ENCODE peak calls at places on chromosome 11, in six cellular contexts. M is SJSA1, D is foreskin fibroblast, L is substantia nigra, E is EH, S is AG10803. F is an unnamed sample.

GRCh38 chr11:13745165-13745564 is 76.7 kb downstream of the FAR1 start:
- DNase-seq in M (no peak), D (no peak), L (no peak), E (no peak), S (peak), F (no peak)

GRCh38 chr11:63641727-63642126 is 27.5 kb upstream of the PLAAT3 start:
- DNase-seq in M (no peak), D (peak), L (no peak), E (peak), S (peak), F (peak)

GRCh38 chr11:2700415-2701211 is 819 bp upstream of the KCNQ1OT1 start:
- DNase-seq in M (peak), D (peak), L (peak), E (peak), S (peak), F (peak)

GRCh38 chr11:75768112-75768908 is at the start of gene DGAT2:
- DNase-seq in M (peak), D (peak), L (peak), E (peak), S (peak), F (peak)

GRCh38 chr11:69217276-69218105 is 61.8 kb downstream of the SMIM38 start:
- DNase-seq in M (peak), D (no peak), L (no peak), E (no peak), S (no peak), F (no peak)

GRCh38 chr11:47860526-47860925 is 12.4 kb upstream of the NUP160 start:
- DNase-seq in M (no peak), D (no peak), L (no peak), E (no peak), S (no peak), F (no peak)

GRCh38 chr11:6111635-6112034 is 4.2 kb downstream of the OR56B4 start:
- DNase-seq in M (no peak), D (no peak), L (no peak), E (no peak), S (peak), F (no peak)

GRCh38 chr11:2142762-2143202 is 3.6 kb upstream of the IGF2 start:
- DNase-seq in M (no peak), D (peak), L (no peak), E (peak), S (peak), F (no peak)

GRCh38 chr11:94504689-94505293 is 7.5 kb upstream of the C11orf97 start:
- DNase-seq in M (no peak), D (peak), L (no peak), E (peak), S (peak), F (peak)

GRCh38 chr11:42770444-42771065 is 541.2 kb upstream of the API5 start:
- DNase-seq in M (no peak), D (no peak), L (no peak), E (peak), S (peak), F (no peak)

GRCh38 chr11:20821046-20821445 is 151.7 kb downstream of the NELL1 start:
- DNase-seq in M (no peak), D (no peak), L (no peak), E (no peak), S (no peak), F (no peak)

GRCh38 chr11:63813563-63814382 is 517 bp downstream of the SPINDOC start:
- DNase-seq in M (peak), D (peak), L (peak), E (peak), S (peak), F (peak)

GRCh38 chr11:62124186-62125113 is 639 bp downstream of the INCENP start:
- DNase-seq in M (peak), D (peak), L (no peak), E (peak), S (peak), F (no peak)

GRCh38 chr11:62260261-62260953 is 9.6 kb upstream of the SCGB2A2 start:
- DNase-seq in M (no peak), D (no peak), L (no peak), E (no peak), S (no peak), F (no peak)

GRCh38 chr11:110362916-110363574 is 66.6 kb upstream of the RDX start:
- DNase-seq in M (peak), D (peak), L (no peak), E (peak), S (no peak), F (no peak)

GRCh38 chr11:64409707-64410395 is 50.9 kb downstream of the RPS6KA4 start:
- DNase-seq in M (no peak), D (no peak), L (no peak), E (no peak), S (no peak), F (no peak)

GRCh38 chr11:42043312-42043711 is 583.9 kb upstream of the LRRC4C start:
- DNase-seq in M (no peak), D (peak), L (no peak), E (peak), S (no peak), F (no peak)

GRCh38 chr11:64234840-64235379 is 526 bp downstream of the VEGFB start:
- DNase-seq in M (no peak), D (peak), L (no peak), E (peak), S (no peak), F (no peak)

GRCh38 chr11:113518716-113519495 is 43.7 kb upstream of the DRD2 start:
- DNase-seq in M (no peak), D (no peak), L (no peak), E (no peak), S (no peak), F (no peak)

GRCh38 chr11:1701041-1701807 is 4.2 kb downstream of the KRTAP5-6 start:
- DNase-seq in M (no peak), D (no peak), L (no peak), E (no peak), S (no peak), F (no peak)

GRCh38 chr11:23564370-23564769 is 704.1 kb upstream of the CCDC179 start:
- DNase-seq in M (no peak), D (no peak), L (no peak), E (no peak), S (no peak), F (no peak)

GRCh38 chr11:66011785-66012303 is at the start of gene CST6:
- DNase-seq in M (no peak), D (no peak), L (no peak), E (no peak), S (no peak), F (no peak)

GRCh38 chr11:79160786-79161403 is 279.9 kb downstream of the TENM4 start:
- DNase-seq in M (no peak), D (peak), L (no peak), E (no peak), S (peak), F (no peak)

GRCh38 chr11:8739309-8739793 is 56.8 kb downstream of the RPL27A start:
- DNase-seq in M (no peak), D (no peak), L (no peak), E (no peak), S (no peak), F (peak)

GRCh38 chr11:88312665-88313064 is 24.9 kb downstream of the CTSC start:
- DNase-seq in M (no peak), D (peak), L (no peak), E (peak), S (peak), F (peak)

GRCh38 chr11:116641561-116642045 is 131.2 kb downstream of the BUD13 start:
- DNase-seq in M (no peak), D (no peak), L (no peak), E (peak), S (peak), F (no peak)

F was measured in fibroblast of gingiva.